ENCODE peak calls at places on chromosomes 5 and 9, in nine cellular contexts. F, M, S, X, I, Z, R, A and B are unnamed samples.

GRCh38 chr9:111957856-111958631 is 61.4 kb downstream of the UGCG start:
- DNase-seq in F (peak; percentile 18), M (no peak), S (peak; percentile 98), X (peak; percentile 24), I (peak; percentile 93), Z (peak; percentile 97), R (no peak), A (no peak), B (no peak)

GRCh38 chr5:142486581-142486980 is 161.8 kb upstream of the SPRY4 start:
- DNase-seq in F (no peak), M (no peak), S (no peak), X (no peak), I (no peak), Z (peak; percentile 36), R (no peak), A (no peak), B (no peak)

GRCh38 chr5:61817472-61818326 is 485.6 kb downstream of the ZSWIM6 start:
- DNase-seq in F (peak; percentile 58), M (no peak), S (no peak), X (no peak), I (peak; percentile 61), Z (peak; percentile 26), R (peak; percentile 71), A (peak; percentile 52), B (no peak)

GRCh38 chr9:134193912-134194535 is 29.7 kb upstream of the RNU6ATAC start:
- DNase-seq in F (no peak), M (no peak), S (no peak), X (no peak), I (no peak), Z (no peak), R (peak; percentile 0), A (peak; percentile 33), B (no peak)

GRCh38 chr5:123088031-123088805 is 823 bp upstream of the PRDM6 start:
- DNase-seq in F (no peak), M (no peak), S (no peak), X (no peak), I (no peak), Z (no peak), R (peak; percentile 36), A (no peak), B (no peak)

GRCh38 chr5:53936481-53937352 is 373.7 kb downstream of the ARL15 start:
- DNase-seq in F (no peak), M (no peak), S (no peak), X (no peak), I (no peak), Z (no peak), R (no peak), A (peak; percentile 82), B (no peak)

GRCh38 chr5:176661676-176662075 is 14.4 kb downstream of the TSPAN17 start:
- DNase-seq in F (no peak), M (no peak), S (no peak), X (no peak), I (no peak), Z (no peak), R (no peak), A (no peak), B (no peak)

GRCh38 chr5:43514471-43514815 is 505 bp downstream of the C5orf34 start:
- DNase-seq in F (no peak), M (no peak), S (peak; percentile 64), X (no peak), I (peak; percentile 45), Z (peak; percentile 78), R (no peak), A (no peak), B (no peak)

GRCh38 chr5:65142511-65143011 is 339.2 kb downstream of the ADAMTS6 start:
- DNase-seq in F (no peak), M (no peak), S (peak; percentile 46), X (no peak), I (peak; percentile 45), Z (peak; percentile 34), R (no peak), A (no peak), B (no peak)

GRCh38 chr5:88883059-88883565 is at the start of gene MEF2C:
- DNase-seq in F (peak; percentile 66), M (no peak), S (peak; percentile 60), X (no peak), I (peak; percentile 84), Z (peak; percentile 83), R (peak; percentile 63), A (peak; percentile 64), B (no peak)

GRCh38 chr9:20048985-20049384 is 260.1 kb upstream of the SLC24A2 start:
- DNase-seq in F (no peak), M (no peak), S (no peak), X (no peak), I (no peak), Z (no peak), R (no peak), A (no peak), B (no peak)

GRCh38 chr9:133323991-133324703 is 11.8 kb downstream of the SURF6 start:
- DNase-seq in F (no peak), M (no peak), S (no peak), X (no peak), I (no peak), Z (no peak), R (no peak), A (no peak), B (no peak)

GRCh38 chr9:33263131-33263935 is 1.2 kb downstream of the BAG1 start:
- DNase-seq in F (peak; percentile 15), M (no peak), S (peak; percentile 25), X (no peak), I (peak; percentile 25), Z (peak; percentile 7), R (no peak), A (peak; percentile 54), B (no peak)

GRCh38 chr5:14588758-14589543 is 7.4 kb downstream of the OTULINL start:
- DNase-seq in F (no peak), M (no peak), S (no peak), X (no peak), I (no peak), Z (no peak), R (peak; percentile 42), A (no peak), B (no peak)

GRCh38 chr9:114908104-114908621 is 22.2 kb downstream of the TNFSF8 start:
- DNase-seq in F (no peak), M (no peak), S (peak; percentile 68), X (no peak), I (peak; percentile 92), Z (no peak), R (peak; percentile 32), A (no peak), B (no peak)

GRCh38 chr9:74245871-74246552 is 251.1 kb upstream of the RORB start:
- DNase-seq in F (no peak), M (no peak), S (no peak), X (no peak), I (no peak), Z (no peak), R (no peak), A (no peak), B (no peak)

GRCh38 chr5:145858929-145859328 is 13.9 kb downstream of the GRXCR2 start:
- DNase-seq in F (no peak), M (no peak), S (no peak), X (no peak), I (peak; percentile 29), Z (peak; percentile 54), R (no peak), A (no peak), B (no peak)

GRCh38 chr5:39755452-39755851 is 330.7 kb upstream of the DAB2 start:
- DNase-seq in F (no peak), M (no peak), S (no peak), X (no peak), I (no peak), Z (no peak), R (no peak), A (no peak), B (no peak)

GRCh38 chr5:96963267-96963666 is 27.4 kb downstream of the LNPEP start:
- DNase-seq in F (no peak), M (no peak), S (no peak), X (no peak), I (no peak), Z (peak; percentile 92), R (peak; percentile 10), A (no peak), B (no peak)

GRCh38 chr9:96674914-96675538 is 19.9 kb upstream of the PRXL2C start:
- DNase-seq in F (no peak), M (no peak), S (peak; percentile 94), X (no peak), I (peak; percentile 88), Z (peak; percentile 42), R (no peak), A (no peak), B (no peak)

GRCh38 chr5:42614509-42614908 is 142.1 kb upstream of the CCDC152 start:
- DNase-seq in F (no peak), M (no peak), S (no peak), X (no peak), I (peak; percentile 70), Z (no peak), R (no peak), A (no peak), B (no peak)